ENCODE peak calls at places on chromosome 19, in eight cellular contexts. T is hepatic stellate cell; L is endodermal cell; W is DND-41; C is AG04450; Y is memory B cell; F is activated T-cell treated with anti-CD3 and anti-CD28 coated beads, Interleukin-2, amount 50 U/mL, for 72 hours; K is ELR. P is an unnamed sample.

GRCh38 chr19:29969891-29970290 is 27.9 kb downstream of the URI1 start:
- DNase-seq in L (no peak), W (no peak), F (no peak), Y (no peak), K (no peak), C (no peak), T (no peak), P (no peak)

GRCh38 chr19:13839938-13840750 is 36.8 kb upstream of the NANOS3 start:
- DNase-seq in Y (peak), C (no peak), W (no peak), L (peak), K (peak), F (peak), T (peak), P (no peak)

GRCh38 chr19:1282588-1283206 is 3.0 kb upstream of the EFNA2 start:
- DNase-seq in C (no peak), W (no peak), K (peak), L (no peak), T (no peak), Y (no peak), F (no peak), P (no peak)

GRCh38 chr19:38676023-38676877 is 28.8 kb downstream of the ACTN4 start:
- DNase-seq in F (no peak), K (peak), W (no peak), L (no peak), Y (no peak), T (peak), C (no peak), P (no peak)

GRCh38 chr19:54660967-54661366 is 1.8 kb upstream of the LILRB4 start:
- DNase-seq in Y (no peak), F (no peak), K (no peak), W (no peak), L (no peak), T (no peak), C (no peak), P (peak)

GRCh38 chr19:4477034-4477801 is 5.1 kb downstream of the HDGFL2 start:
- DNase-seq in Y (no peak), W (no peak), L (no peak), C (no peak), F (no peak), K (no peak), T (no peak), P (no peak)

GRCh38 chr19:45924891-45925447 is 10.4 kb upstream of the NANOS2 start:
- DNase-seq in W (no peak), L (no peak), K (no peak), Y (no peak), C (no peak), T (no peak), F (no peak), P (no peak)

GRCh38 chr19:1619094-1619439 is 13.8 kb upstream of the UQCR11 start:
- DNase-seq in C (no peak), L (no peak), W (no peak), K (no peak), T (no peak), Y (no peak), F (no peak), P (no peak)

GRCh38 chr19:21912654-21913053 is 76.7 kb upstream of the ZNF43 start:
- DNase-seq in Y (no peak), C (no peak), K (peak), W (no peak), L (no peak), T (no peak), F (no peak), P (no peak)

GRCh38 chr19:34808566-34808965 is 35.6 kb upstream of the ZNF599 start:
- DNase-seq in Y (no peak), K (peak), C (peak), L (no peak), F (no peak), T (peak), W (no peak), P (no peak)

GRCh38 chr19:57947088-57947418 is 453 bp downstream of the ZNF256 start:
- DNase-seq in Y (no peak), F (no peak), C (no peak), L (no peak), K (peak), T (no peak), W (no peak), P (no peak)

GRCh38 chr19:49889687-49890348 is 6.9 kb downstream of the IL4I1 start:
- DNase-seq in Y (peak), C (no peak), T (peak), F (peak), L (peak), K (no peak), W (no peak), P (no peak)

GRCh38 chr19:36140289-36141038 is 598 bp downstream of the CAPNS1 start:
- DNase-seq in K (peak), L (peak), Y (peak), T (peak), C (no peak), W (peak), F (peak), P (no peak)